ENCODE peak calls at places on chromosomes 16 and 17, in nine cellular contexts. J is fibroblast of mammary gland; Z is GM12865; L is CD4-positive, alpha-beta T cell; M is MCF 10A; I is cardiac fibroblast; F is HFFc6; C is A549; N is HCT116. S is an unnamed sample.

GRCh38 chr16:77856455-77857138 is 68.2 kb downstream of the VAT1L start:
- DNase-seq in J (no peak), Z (no peak), L (no peak), M (no peak), I (no peak), F (no peak), C (no peak), N (no peak), S (no peak)

GRCh38 chr17:30377574-30377973 is 1.2 kb upstream of the CPD start:
- DNase-seq in J (no peak), Z (no peak), L (no peak), M (no peak), I (peak), F (no peak), C (no peak), N (no peak), S (no peak)

GRCh38 chr17:17454276-17454675 is 22.5 kb upstream of the MED9 start:
- DNase-seq in J (no peak), Z (no peak), L (no peak), M (no peak), I (no peak), F (no peak), C (no peak), N (no peak), S (no peak)

GRCh38 chr16:49821614-49822282 is 34.2 kb downstream of the ZNF423 start:
- DNase-seq in J (peak), Z (no peak), L (no peak), M (no peak), I (peak), F (no peak), C (no peak), N (no peak), S (no peak)

GRCh38 chr16:84854759-84855158 is 35.0 kb downstream of the CRISPLD2 start:
- DNase-seq in J (peak), Z (no peak), L (no peak), M (peak), I (no peak), F (no peak), C (no peak), N (no peak), S (no peak)

GRCh38 chr16:53220585-53220984 is 165.8 kb downstream of the CHD9 start:
- DNase-seq in J (peak), Z (peak), L (no peak), M (no peak), I (peak), F (peak), C (peak), N (no peak), S (no peak)

GRCh38 chr16:29745126-29745852 is 501 bp downstream of the C16orf54 start:
- DNase-seq in J (no peak), Z (peak), L (peak), M (no peak), I (no peak), F (no peak), C (no peak), N (no peak), S (peak)

GRCh38 chr16:89455178-89455577 is 35.2 kb downstream of the ANKRD11 start:
- DNase-seq in J (no peak), Z (no peak), L (no peak), M (no peak), I (no peak), F (no peak), C (no peak), N (no peak), S (no peak)

GRCh38 chr16:71895679-71896385 is 501 bp downstream of the IST1 start:
- DNase-seq in J (peak), Z (peak), L (no peak), M (peak), I (peak), F (peak), C (peak), N (no peak), S (no peak)

GRCh38 chr16:54633943-54634362 is 296.7 kb upstream of the IRX5 start:
- DNase-seq in J (peak), Z (no peak), L (no peak), M (peak), I (no peak), F (no peak), C (peak), N (peak), S (no peak)

GRCh38 chr17:32627233-32628008 is 140.6 kb downstream of the CDK5R1 start:
- DNase-seq in J (peak), Z (no peak), L (no peak), M (no peak), I (peak), F (peak), C (no peak), N (no peak), S (no peak)

GRCh38 chr16:3520861-3521260 is 20.1 kb downstream of the CLUAP1 start:
- DNase-seq in J (no peak), Z (no peak), L (no peak), M (no peak), I (no peak), F (no peak), C (no peak), N (no peak), S (no peak)

GRCh38 chr17:6509921-6510320 is 46.4 kb downstream of the PITPNM3 start:
- DNase-seq in J (no peak), Z (no peak), L (no peak), M (no peak), I (no peak), F (no peak), C (no peak), N (no peak), S (no peak)

GRCh38 chr17:72255481-72255880 is 134.7 kb downstream of the SOX9 start:
- DNase-seq in J (no peak), Z (no peak), L (no peak), M (no peak), I (no peak), F (no peak), C (no peak), N (no peak), S (no peak)

GRCh38 chr17:71699907-71700306 is 420.9 kb upstream of the SOX9 start:
- DNase-seq in J (no peak), Z (no peak), L (no peak), M (no peak), I (no peak), F (no peak), C (no peak), N (no peak), S (no peak)

GRCh38 chr16:19410435-19411153 is 7.1 kb upstream of the TMC5 start:
- DNase-seq in J (no peak), Z (peak), L (no peak), M (peak), I (no peak), F (no peak), C (peak), N (no peak), S (peak)

GRCh38 chr16:4743217-4743897 is 9.0 kb downstream of the DNAAF8 start:
- DNase-seq in J (no peak), Z (no peak), L (no peak), M (no peak), I (no peak), F (no peak), C (no peak), N (no peak), S (no peak)

GRCh38 chr16:2799852-2800226 is 1.6 kb downstream of the PRSS41 start:
- DNase-seq in J (peak), Z (no peak), L (no peak), M (peak), I (no peak), F (no peak), C (peak), N (no peak), S (no peak)

GRCh38 chr17:77145209-77145608 is 4.4 kb downstream of the SEC14L1 start:
- DNase-seq in J (no peak), Z (peak), L (no peak), M (no peak), I (no peak), F (no peak), C (no peak), N (no peak), S (no peak)

GRCh38 chr17:77597421-77598240 is 360.9 kb upstream of the TNRC6C start:
- DNase-seq in J (no peak), Z (no peak), L (no peak), M (no peak), I (no peak), F (no peak), C (no peak), N (no peak), S (no peak)

GRCh38 chr16:46629331-46629843 is 8.2 kb upstream of the SHCBP1 start:
- DNase-seq in J (peak), Z (no peak), L (no peak), M (peak), I (peak), F (peak), C (peak), N (peak), S (no peak)

GRCh38 chr17:8488931-8489330 is 53.2 kb downstream of the NDEL1 start:
- DNase-seq in J (peak), Z (no peak), L (no peak), M (peak), I (peak), F (peak), C (peak), N (no peak), S (no peak)

GRCh38 chr16:30494709-30495108 is 22.2 kb downstream of the ITGAL start:
- DNase-seq in J (no peak), Z (no peak), L (no peak), M (no peak), I (no peak), F (no peak), C (no peak), N (no peak), S (no peak)

GRCh38 chr16:69190046-69190588 is 3.2 kb downstream of the SNTB2 start:
- DNase-seq in J (no peak), Z (no peak), L (no peak), M (no peak), I (no peak), F (no peak), C (no peak), N (no peak), S (no peak)

GRCh38 chr17:72527819-72528218 is 407.0 kb downstream of the SOX9 start:
- DNase-seq in J (no peak), Z (no peak), L (no peak), M (no peak), I (no peak), F (no peak), C (no peak), N (no peak), S (no peak)

GRCh38 chr17:77811521-77811920 is 147.0 kb upstream of the TNRC6C start:
- DNase-seq in J (peak), Z (no peak), L (no peak), M (no peak), I (peak), F (no peak), C (no peak), N (no peak), S (no peak)

GRCh38 chr16:1787056-1787321 is 4.2 kb downstream of the NUBP2 start:
- DNase-seq in J (no peak), Z (no peak), L (no peak), M (no peak), I (no peak), F (no peak), C (no peak), N (no peak), S (no peak)

GRCh38 chr17:66966529-66967418 is 2.3 kb downstream of the CACNG4 start:
- DNase-seq in J (no peak), Z (no peak), L (no peak), M (no peak), I (no peak), F (no peak), C (no peak), N (no peak), S (no peak)

GRCh38 chr16:25093208-25094061 is 18.1 kb upstream of the LCMT1 start:
- DNase-seq in J (no peak), Z (peak), L (no peak), M (no peak), I (no peak), F (no peak), C (no peak), N (no peak), S (no peak)

GRCh38 chr17:77356109-77356689 is 215.4 kb downstream of the SEC14L1 start:
- DNase-seq in J (no peak), Z (no peak), L (no peak), M (peak), I (no peak), F (no peak), C (peak), N (peak), S (no peak)

GRCh38 chr17:1058423-1059130 is 61.6 kb downstream of the TIMM22 start:
- DNase-seq in J (peak), Z (peak), L (peak), M (peak), I (peak), F (peak), C (peak), N (peak), S (no peak)

GRCh38 chr16:86222965-86223551 is 287.3 kb upstream of the FOXF1 start:
- DNase-seq in J (peak), Z (no peak), L (no peak), M (peak), I (peak), F (peak), C (no peak), N (no peak), S (no peak)

GRCh38 chr16:14003119-14003570 is 68.0 kb upstream of the MRTFB start:
- DNase-seq in J (peak), Z (no peak), L (no peak), M (peak), I (peak), F (peak), C (no peak), N (no peak), S (no peak)

GRCh38 chr17:80780381-80781187 is 211.1 kb upstream of the CHMP6 start:
- DNase-seq in J (peak), Z (peak), L (no peak), M (no peak), I (no peak), F (peak), C (no peak), N (no peak), S (no peak)

GRCh38 chr16:67857547-67858233 is 10.2 kb upstream of the CENPT start:
- DNase-seq in J (peak), Z (no peak), L (no peak), M (peak), I (peak), F (peak), C (peak), N (no peak), S (no peak)

GRCh38 chr17:58680038-58680369 is 11.8 kb downstream of the TEX14 start:
- DNase-seq in J (no peak), Z (peak), L (no peak), M (no peak), I (no peak), F (no peak), C (no peak), N (no peak), S (no peak)

GRCh38 chr17:79677646-79678045 is 53.1 kb upstream of the ENPP7 start:
- DNase-seq in J (no peak), Z (no peak), L (no peak), M (no peak), I (no peak), F (no peak), C (no peak), N (no peak), S (no peak)

GRCh38 chr17:67425571-67426160 is 48.6 kb downstream of the PITPNC1 start:
- DNase-seq in J (no peak), Z (no peak), L (no peak), M (no peak), I (no peak), F (no peak), C (no peak), N (no peak), S (no peak)

GRCh38 chr17:64259922-64260321 is 3.1 kb downstream of the TEX2 start:
- DNase-seq in J (peak), Z (no peak), L (no peak), M (peak), I (peak), F (peak), C (no peak), N (no peak), S (no peak)

GRCh38 chr17:38460082-38460715 is 31.9 kb downstream of the ARHGAP23 start:
- DNase-seq in J (no peak), Z (no peak), L (no peak), M (no peak), I (no peak), F (no peak), C (no peak), N (no peak), S (no peak)

GRCh38 chr17:38460716-38461650 is 32.7 kb downstream of the ARHGAP23 start:
- DNase-seq in J (no peak), Z (no peak), L (no peak), M (no peak), I (no peak), F (no peak), C (no peak), N (no peak), S (no peak)

GRCh38 chr17:38457577-38458371 is 29.5 kb downstream of the ARHGAP23 start:
- DNase-seq in J (no peak), Z (no peak), L (no peak), M (no peak), I (no peak), F (no peak), C (no peak), N (no peak), S (no peak)

GRCh38 chr17:38458521-38458920 is 30.3 kb downstream of the ARHGAP23 start:
- DNase-seq in J (no peak), Z (no peak), L (no peak), M (no peak), I (no peak), F (no peak), C (no peak), N (no peak), S (no peak)

DNA sequence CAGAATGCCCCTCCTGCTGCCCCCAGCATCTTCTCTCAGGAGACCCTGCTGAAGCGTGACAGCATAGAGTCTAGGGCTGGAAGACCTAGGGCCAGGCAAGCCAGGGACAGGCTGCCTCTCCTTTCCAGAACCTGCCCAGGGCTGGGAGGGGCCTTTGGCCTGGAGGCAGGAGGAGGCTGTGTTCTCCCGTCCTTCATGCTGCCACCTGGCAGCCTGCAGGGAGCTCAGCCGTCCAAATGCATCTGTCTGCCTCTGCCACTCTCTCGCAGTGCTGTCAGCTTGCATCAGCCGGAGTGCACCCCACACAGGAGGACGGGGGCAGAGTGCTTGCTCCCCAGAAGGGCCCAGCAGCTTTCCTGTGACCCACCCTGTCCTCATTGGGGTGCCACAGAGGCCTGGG is 31.3 kb downstream of the ARHGAP23 start:
- DNase-seq in J (no peak), Z (no peak), L (no peak), M (no peak), I (no peak), F (no peak), C (no peak), N (no peak), S (no peak)
- TF ChIP-seq CTCF in J (no peak), Z (no peak), L (no peak), M (no peak), I (no peak), F (no peak), C (no peak), N (no peak), S (no peak)

GRCh38 chr17:82246365-82247174 is 17.7 kb downstream of the SLC16A3 start:
- DNase-seq in J (peak), Z (no peak), L (no peak), M (peak), I (peak), F (peak), C (peak), N (no peak), S (no peak)
- TF ChIP-seq CTCF in J (no peak), Z (no peak), L (no peak), M (no peak), I (no peak), F (no peak), C (no peak), N (no peak), S (no peak)

GRCh38 chr17:48856122-48856821 is 25.4 kb downstream of the CALCOCO2 start:
- DNase-seq in J (no peak), Z (no peak), L (no peak), M (no peak), I (no peak), F (no peak), C (no peak), N (no peak), S (no peak)

GRCh38 chr17:48854774-48855476 is 24.1 kb downstream of the CALCOCO2 start:
- DNase-seq in J (no peak), Z (no peak), L (no peak), M (no peak), I (no peak), F (no peak), C (no peak), N (no peak), S (no peak)

DNA sequence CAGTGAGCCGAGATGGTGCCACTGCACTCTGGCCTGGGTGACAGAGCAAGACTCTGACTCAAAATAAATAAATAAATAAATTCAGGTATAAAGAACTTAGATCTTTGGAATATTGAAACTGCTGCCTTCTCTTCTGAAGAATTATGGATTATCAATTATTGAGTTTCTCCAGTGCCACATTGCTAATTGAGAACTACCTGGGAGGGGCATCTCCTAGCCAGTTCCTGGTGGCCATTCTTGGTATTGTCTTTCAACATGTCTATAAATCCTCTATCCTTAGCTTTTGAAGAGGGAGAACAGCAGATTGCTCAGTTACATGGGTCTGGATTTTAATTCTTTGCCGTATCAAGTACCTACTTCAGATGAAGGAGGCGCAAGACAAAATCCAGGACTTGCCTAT is 29.2 kb downstream of the CALCOCO2 start:
- DNase-seq in J (no peak), Z (no peak), L (no peak), M (no peak), I (no peak), F (no peak), C (no peak), N (no peak), S (no peak)
- TF ChIP-seq CTCF in J (peak), Z (peak), L (no peak), M (no peak), I (peak), F (peak), C (no peak), N (peak), S (no peak)

GRCh38 chr17:74383140-74383539 is 15.8 kb downstream of the GPR142 start:
- DNase-seq in J (no peak), Z (no peak), L (no peak), M (no peak), I (no peak), F (no peak), C (no peak), N (no peak), S (no peak)

GRCh38 chr17:74379495-74380085 is 12.3 kb downstream of the GPR142 start:
- DNase-seq in J (peak), Z (peak), L (peak), M (peak), I (peak), F (no peak), C (peak), N (peak), S (peak)

GRCh38 chr17:74380959-74381808 is 13.9 kb downstream of the GPR142 start:
- DNase-seq in J (no peak), Z (no peak), L (no peak), M (no peak), I (no peak), F (no peak), C (no peak), N (no peak), S (no peak)

GRCh38 chr17:74385201-74385600 is 17.9 kb downstream of the GPR142 start:
- DNase-seq in J (no peak), Z (no peak), L (no peak), M (no peak), I (no peak), F (no peak), C (no peak), N (no peak), S (no peak)

GRCh38 chr17:74380086-74380958 is 13.0 kb downstream of the GPR142 start:
- DNase-seq in J (no peak), Z (no peak), L (no peak), M (peak), I (no peak), F (no peak), C (peak), N (peak), S (no peak)
- TF ChIP-seq CTCF in J (no peak), Z (no peak), L (no peak), M (peak), I (no peak), F (no peak), C (peak), N (peak), S (no peak)

DNA sequence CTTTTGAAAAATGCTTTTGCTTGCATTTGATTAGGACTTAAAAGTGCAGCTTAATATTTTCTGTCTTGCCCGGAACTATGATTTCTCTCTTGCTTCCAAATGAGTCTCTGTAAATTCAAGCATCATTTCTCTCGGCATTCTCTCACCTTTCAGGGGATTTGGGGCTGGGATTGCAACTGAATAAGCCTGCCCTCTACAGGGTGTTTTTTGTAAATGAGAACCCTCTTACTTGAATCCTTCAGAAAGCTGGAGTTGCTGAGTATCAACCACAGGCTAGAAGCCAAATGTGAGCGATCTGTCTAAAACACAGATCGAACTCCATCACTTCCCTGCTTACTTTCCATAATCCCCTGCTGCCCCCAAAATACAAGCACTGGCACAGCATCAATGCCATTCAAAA is 234.6 kb downstream of the TMEM114 start:
- DNase-seq in J (no peak), Z (no peak), L (no peak), M (no peak), I (no peak), F (no peak), C (no peak), N (no peak), S (no peak)
- TF ChIP-seq CTCF in J (no peak), Z (no peak), L (no peak), M (peak), I (no peak), F (no peak), C (peak), N (peak), S (no peak)

S was measured in activated B cell treated with CpG ODN at 0.5 μM for 24 hours.